ENCODE peak calls at places on chromosomes 16 and 17, in ten cellular contexts. One of them, this sample, is unnamed.
A peak's percentile ranks its signal among the peaks of the same experiment; 100 is the strongest.

GRCh38 chr17:49880291-49881053 is 32.6 kb upstream of the TAC4 start:
- DNase-seq in CD4-positive, alpha-beta T cell: peak; percentile 65
- DNase-seq in esophagus squamous epithelium: no peak
- DNase-seq in astrocyte of the cerebellum: peak; percentile 5
- DNase-seq in tibial artery: peak; percentile 55
- DNase-seq in cardiac muscle cell: peak; percentile 90
- DNase-seq in ascending aorta: peak; percentile 71
- DNase-seq in glutamatergic neuron: peak; percentile 92
- DNase-seq in psoas muscle: peak; percentile 86
- DNase-seq in GM06990: peak; percentile 64
- DNase-seq in this sample: peak; percentile 46

GRCh38 chr17:72351884-72352346 is 231.1 kb downstream of the SOX9 start:
- DNase-seq in CD4-positive, alpha-beta T cell: no peak
- DNase-seq in esophagus squamous epithelium: no peak
- DNase-seq in astrocyte of the cerebellum: no peak
- DNase-seq in tibial artery: no peak
- DNase-seq in cardiac muscle cell: peak; percentile 17
- DNase-seq in ascending aorta: no peak
- DNase-seq in glutamatergic neuron: no peak
- DNase-seq in psoas muscle: no peak
- DNase-seq in GM06990: no peak
- DNase-seq in this sample: no peak

GRCh38 chr17:72258711-72259110 is 137.9 kb downstream of the SOX9 start:
- DNase-seq in CD4-positive, alpha-beta T cell: no peak
- DNase-seq in esophagus squamous epithelium: no peak
- DNase-seq in astrocyte of the cerebellum: no peak
- DNase-seq in tibial artery: no peak
- DNase-seq in cardiac muscle cell: no peak
- DNase-seq in ascending aorta: no peak
- DNase-seq in glutamatergic neuron: no peak
- DNase-seq in psoas muscle: no peak
- DNase-seq in GM06990: no peak
- DNase-seq in this sample: no peak

GRCh38 chr17:78142113-78142861 is 3.9 kb upstream of the C17orf99 start:
- DNase-seq in CD4-positive, alpha-beta T cell: no peak
- DNase-seq in esophagus squamous epithelium: no peak
- DNase-seq in astrocyte of the cerebellum: peak; percentile 32
- DNase-seq in tibial artery: no peak
- DNase-seq in cardiac muscle cell: no peak
- DNase-seq in ascending aorta: no peak
- DNase-seq in glutamatergic neuron: no peak
- DNase-seq in psoas muscle: no peak
- DNase-seq in GM06990: no peak
- DNase-seq in this sample: peak; percentile 67

GRCh38 chr16:74743668-74744299 is 30.8 kb downstream of the FA2H start:
- DNase-seq in CD4-positive, alpha-beta T cell: no peak
- DNase-seq in esophagus squamous epithelium: no peak
- DNase-seq in astrocyte of the cerebellum: no peak
- DNase-seq in tibial artery: no peak
- DNase-seq in cardiac muscle cell: no peak
- DNase-seq in ascending aorta: no peak
- DNase-seq in glutamatergic neuron: no peak
- DNase-seq in psoas muscle: no peak
- DNase-seq in GM06990: no peak
- DNase-seq in this sample: peak; percentile 91

GRCh38 chr17:72477529-72477928 is 356.7 kb downstream of the SOX9 start:
- DNase-seq in CD4-positive, alpha-beta T cell: no peak
- DNase-seq in esophagus squamous epithelium: no peak
- DNase-seq in astrocyte of the cerebellum: no peak
- DNase-seq in tibial artery: no peak
- DNase-seq in cardiac muscle cell: no peak
- DNase-seq in ascending aorta: no peak
- DNase-seq in glutamatergic neuron: no peak
- DNase-seq in psoas muscle: no peak
- DNase-seq in GM06990: no peak
- DNase-seq in this sample: no peak

GRCh38 chr16:31354394-31355291 is at the start of gene ITGAX:
- DNase-seq in CD4-positive, alpha-beta T cell: no peak
- DNase-seq in esophagus squamous epithelium: no peak
- DNase-seq in astrocyte of the cerebellum: no peak
- DNase-seq in tibial artery: peak; percentile 56
- DNase-seq in cardiac muscle cell: no peak
- DNase-seq in ascending aorta: peak; percentile 77
- DNase-seq in glutamatergic neuron: no peak
- DNase-seq in psoas muscle: peak; percentile 74
- DNase-seq in GM06990: peak; percentile 74
- DNase-seq in this sample: peak; percentile 90

GRCh38 chr17:66091440-66092080 is 100.4 kb downstream of the CEP112 start:
- DNase-seq in CD4-positive, alpha-beta T cell: no peak
- DNase-seq in esophagus squamous epithelium: no peak
- DNase-seq in astrocyte of the cerebellum: no peak
- DNase-seq in tibial artery: no peak
- DNase-seq in cardiac muscle cell: no peak
- DNase-seq in ascending aorta: no peak
- DNase-seq in glutamatergic neuron: no peak
- DNase-seq in psoas muscle: no peak
- DNase-seq in GM06990: no peak
- DNase-seq in this sample: no peak

GRCh38 chr17:40460585-40460975 is 17.3 kb downstream of the IGFBP4 start:
- DNase-seq in CD4-positive, alpha-beta T cell: no peak
- DNase-seq in esophagus squamous epithelium: no peak
- DNase-seq in astrocyte of the cerebellum: no peak
- DNase-seq in tibial artery: no peak
- DNase-seq in cardiac muscle cell: no peak
- DNase-seq in ascending aorta: no peak
- DNase-seq in glutamatergic neuron: no peak
- DNase-seq in psoas muscle: no peak
- DNase-seq in GM06990: no peak
- DNase-seq in this sample: no peak

GRCh38 chr16:46970089-46970488 is 3.4 kb downstream of the DNAJA2 start:
- DNase-seq in CD4-positive, alpha-beta T cell: no peak
- DNase-seq in esophagus squamous epithelium: no peak
- DNase-seq in astrocyte of the cerebellum: no peak
- DNase-seq in tibial artery: no peak
- DNase-seq in cardiac muscle cell: peak; percentile 14
- DNase-seq in ascending aorta: no peak
- DNase-seq in glutamatergic neuron: no peak
- DNase-seq in psoas muscle: peak; percentile 71
- DNase-seq in GM06990: no peak
- DNase-seq in this sample: peak; percentile 18

GRCh38 chr17:80168371-80168770 is 1.5 kb upstream of the CARD14 start:
- DNase-seq in CD4-positive, alpha-beta T cell: no peak
- DNase-seq in esophagus squamous epithelium: no peak
- DNase-seq in astrocyte of the cerebellum: no peak
- DNase-seq in tibial artery: no peak
- DNase-seq in cardiac muscle cell: no peak
- DNase-seq in ascending aorta: no peak
- DNase-seq in glutamatergic neuron: no peak
- DNase-seq in psoas muscle: no peak
- DNase-seq in GM06990: no peak
- DNase-seq in this sample: no peak

GRCh38 chr17:63598284-63598683 is 2.4 kb upstream of the TACO1 start:
- DNase-seq in CD4-positive, alpha-beta T cell: no peak
- DNase-seq in esophagus squamous epithelium: no peak
- DNase-seq in astrocyte of the cerebellum: no peak
- DNase-seq in tibial artery: no peak
- DNase-seq in cardiac muscle cell: no peak
- DNase-seq in ascending aorta: no peak
- DNase-seq in glutamatergic neuron: no peak
- DNase-seq in psoas muscle: no peak
- DNase-seq in GM06990: no peak
- DNase-seq in this sample: no peak

GRCh38 chr16:53608094-53608493 is 95.6 kb downstream of the RPGRIP1L start:
- DNase-seq in CD4-positive, alpha-beta T cell: no peak
- DNase-seq in esophagus squamous epithelium: no peak
- DNase-seq in astrocyte of the cerebellum: no peak
- DNase-seq in tibial artery: no peak
- DNase-seq in cardiac muscle cell: no peak
- DNase-seq in ascending aorta: no peak
- DNase-seq in glutamatergic neuron: no peak
- DNase-seq in psoas muscle: no peak
- DNase-seq in GM06990: no peak
- DNase-seq in this sample: no peak

GRCh38 chr16:68275611-68276191 is 11.4 kb downstream of the SLC7A6 start:
- DNase-seq in CD4-positive, alpha-beta T cell: no peak
- DNase-seq in esophagus squamous epithelium: no peak
- DNase-seq in astrocyte of the cerebellum: no peak
- DNase-seq in tibial artery: no peak
- DNase-seq in cardiac muscle cell: no peak
- DNase-seq in ascending aorta: no peak
- DNase-seq in glutamatergic neuron: no peak
- DNase-seq in psoas muscle: no peak
- DNase-seq in GM06990: peak; percentile 55
- DNase-seq in this sample: no peak

GRCh38 chr17:28711723-28712036 is at the start of gene PROCA1:
- DNase-seq in CD4-positive, alpha-beta T cell: peak; percentile 34
- DNase-seq in esophagus squamous epithelium: no peak
- DNase-seq in astrocyte of the cerebellum: no peak
- DNase-seq in tibial artery: no peak
- DNase-seq in cardiac muscle cell: no peak
- DNase-seq in ascending aorta: no peak
- DNase-seq in glutamatergic neuron: peak; percentile 78
- DNase-seq in psoas muscle: no peak
- DNase-seq in GM06990: no peak
- DNase-seq in this sample: no peak

GRCh38 chr16:73031155-73031866 is 16.6 kb downstream of the ZFHX3 start:
- DNase-seq in CD4-positive, alpha-beta T cell: no peak
- DNase-seq in esophagus squamous epithelium: no peak
- DNase-seq in astrocyte of the cerebellum: no peak
- DNase-seq in tibial artery: no peak
- DNase-seq in cardiac muscle cell: no peak
- DNase-seq in ascending aorta: no peak
- DNase-seq in glutamatergic neuron: no peak
- DNase-seq in psoas muscle: no peak
- DNase-seq in GM06990: no peak
- DNase-seq in this sample: no peak
- TF ChIP-seq CTCF in CD4-positive, alpha-beta T cell: no peak
- TF ChIP-seq CTCF in esophagus squamous epithelium: peak; percentile 4
- TF ChIP-seq CTCF in astrocyte of the cerebellum: peak; percentile 49
- TF ChIP-seq CTCF in tibial artery: peak; percentile 8
- TF ChIP-seq CTCF in cardiac muscle cell: peak; percentile 11
- TF ChIP-seq CTCF in ascending aorta: no peak
- TF ChIP-seq CTCF in glutamatergic neuron: no peak
- TF ChIP-seq CTCF in psoas muscle: no peak
- TF ChIP-seq CTCF in GM06990: no peak
- TF ChIP-seq CTCF in this sample: no peak

DNA sequence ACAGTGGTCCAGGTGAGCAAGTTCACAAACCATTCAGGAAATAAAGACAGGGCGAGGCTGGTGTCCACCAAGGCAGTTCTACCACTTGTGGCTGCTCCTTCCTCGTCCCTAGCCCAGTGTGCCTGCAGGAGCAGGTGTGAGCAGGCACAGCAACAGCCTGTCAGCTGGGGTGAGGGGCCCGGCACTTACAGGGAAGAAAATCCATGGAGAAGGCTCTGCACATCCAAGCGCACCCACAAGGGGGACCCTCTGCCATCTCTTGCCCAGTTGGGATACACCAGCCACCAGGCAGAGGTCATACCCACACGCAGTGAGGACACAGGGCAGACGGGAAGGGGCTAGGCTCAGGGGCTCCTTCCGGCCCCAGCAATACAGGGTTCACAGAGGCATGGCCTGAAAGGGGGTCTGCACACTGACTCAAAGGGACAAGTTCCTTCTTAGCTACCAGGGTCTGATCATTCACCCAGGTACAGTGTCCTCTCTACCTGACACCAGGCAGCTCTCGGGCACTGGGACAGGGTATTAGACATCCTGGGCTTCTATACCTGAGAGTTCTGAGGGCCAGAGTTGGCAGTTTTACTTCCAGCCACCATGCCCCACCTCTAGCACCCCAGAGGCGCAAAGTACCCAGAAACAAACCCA is 27.0 kb downstream of the CDIP1 start:
- DNase-seq in CD4-positive, alpha-beta T cell: no peak
- DNase-seq in esophagus squamous epithelium: no peak
- DNase-seq in astrocyte of the cerebellum: no peak
- DNase-seq in tibial artery: no peak
- DNase-seq in cardiac muscle cell: peak; percentile 89
- DNase-seq in ascending aorta: no peak
- DNase-seq in glutamatergic neuron: peak; percentile 86
- DNase-seq in psoas muscle: no peak
- DNase-seq in GM06990: no peak
- DNase-seq in this sample: no peak
- TF ChIP-seq CTCF in CD4-positive, alpha-beta T cell: no peak
- TF ChIP-seq CTCF in esophagus squamous epithelium: peak; percentile 70
- TF ChIP-seq CTCF in astrocyte of the cerebellum: peak; percentile 65
- TF ChIP-seq CTCF in tibial artery: peak; percentile 27
- TF ChIP-seq CTCF in cardiac muscle cell: peak; percentile 59
- TF ChIP-seq CTCF in ascending aorta: peak; percentile 45
- TF ChIP-seq CTCF in glutamatergic neuron: peak; percentile 81
- TF ChIP-seq CTCF in psoas muscle: peak; percentile 45
- TF ChIP-seq CTCF in GM06990: no peak
- TF ChIP-seq CTCF in this sample: no peak

DNA sequence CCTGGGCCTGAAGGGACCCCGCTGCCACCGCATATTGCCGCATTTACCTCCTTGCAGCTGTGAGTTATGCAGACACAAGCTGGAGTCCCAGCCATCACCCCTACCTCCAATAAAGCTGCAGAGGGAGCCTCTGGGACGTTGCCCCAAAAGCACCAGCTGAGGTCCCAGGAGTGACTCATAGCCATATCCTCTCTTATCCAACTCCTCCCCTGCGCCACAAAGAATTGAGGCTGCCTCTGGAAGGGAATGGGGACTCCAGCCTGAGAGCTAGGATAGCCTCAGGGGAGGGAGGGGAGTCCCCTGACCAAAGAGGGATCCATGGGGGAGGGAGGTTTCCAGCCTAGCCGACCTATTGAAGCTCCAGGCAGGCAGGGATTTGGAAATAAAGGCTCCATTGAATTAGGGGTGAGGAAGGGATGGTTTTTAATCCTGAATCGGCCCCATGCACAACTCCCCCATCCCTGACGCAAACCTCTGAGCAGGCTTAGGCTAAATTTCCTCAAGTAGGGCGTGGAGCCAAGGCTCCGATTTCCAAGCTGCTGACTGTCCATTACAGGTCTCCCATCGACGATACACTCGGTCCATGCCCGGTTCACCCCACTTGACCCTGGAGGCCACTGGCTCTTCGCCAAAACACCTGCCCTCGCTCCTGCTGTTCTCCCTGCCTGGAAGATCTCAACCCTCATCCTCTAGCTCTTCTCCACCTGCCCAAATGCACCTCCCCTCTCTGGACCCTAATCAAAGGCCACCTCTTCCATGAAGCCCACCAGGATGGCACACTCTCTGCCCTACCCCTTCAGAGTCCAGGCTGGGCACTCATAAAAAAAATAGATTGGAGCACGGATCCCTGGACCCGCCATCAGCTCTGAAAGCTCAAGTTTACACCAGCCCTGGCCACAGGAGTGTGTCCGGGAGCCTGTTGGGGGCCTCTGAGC is 27.5 kb downstream of the PIMREG start:
- DNase-seq in CD4-positive, alpha-beta T cell: no peak
- DNase-seq in esophagus squamous epithelium: no peak
- DNase-seq in astrocyte of the cerebellum: peak; percentile 13
- DNase-seq in tibial artery: no peak
- DNase-seq in cardiac muscle cell: no peak
- DNase-seq in ascending aorta: no peak
- DNase-seq in glutamatergic neuron: no peak
- DNase-seq in psoas muscle: no peak
- DNase-seq in GM06990: no peak
- DNase-seq in this sample: no peak
- TF ChIP-seq CTCF in CD4-positive, alpha-beta T cell: no peak
- TF ChIP-seq CTCF in esophagus squamous epithelium: peak; percentile 12
- TF ChIP-seq CTCF in astrocyte of the cerebellum: peak; percentile 19
- TF ChIP-seq CTCF in tibial artery: no peak
- TF ChIP-seq CTCF in cardiac muscle cell: no peak
- TF ChIP-seq CTCF in ascending aorta: no peak
- TF ChIP-seq CTCF in glutamatergic neuron: no peak
- TF ChIP-seq CTCF in psoas muscle: no peak
- TF ChIP-seq CTCF in GM06990: no peak
- TF ChIP-seq CTCF in this sample: no peak

GRCh38 chr17:11909348-11909747 is 87.9 kb downstream of the ZNF18 start:
- DNase-seq in CD4-positive, alpha-beta T cell: no peak
- DNase-seq in esophagus squamous epithelium: no peak
- DNase-seq in astrocyte of the cerebellum: no peak
- DNase-seq in tibial artery: no peak
- DNase-seq in cardiac muscle cell: no peak
- DNase-seq in ascending aorta: no peak
- DNase-seq in glutamatergic neuron: peak; percentile 24
- DNase-seq in psoas muscle: no peak
- DNase-seq in GM06990: no peak
- DNase-seq in this sample: no peak
- TF ChIP-seq CTCF in CD4-positive, alpha-beta T cell: no peak
- TF ChIP-seq CTCF in esophagus squamous epithelium: peak; percentile 19
- TF ChIP-seq CTCF in astrocyte of the cerebellum: no peak
- TF ChIP-seq CTCF in tibial artery: no peak
- TF ChIP-seq CTCF in cardiac muscle cell: no peak
- TF ChIP-seq CTCF in ascending aorta: no peak
- TF ChIP-seq CTCF in glutamatergic neuron: peak; percentile 42
- TF ChIP-seq CTCF in psoas muscle: no peak
- TF ChIP-seq CTCF in GM06990: no peak
- TF ChIP-seq CTCF in this sample: no peak

This sample was measured in lower leg skin.